ENCODE peak calls at places on chromosomes 12 and 14, in seven cellular contexts. V is DMS79; Z is GM12892; P is CD4-positive, CD25-positive, alpha-beta regulatory T cell; B is NCI-H460; H is NCI-H2029 treated with DMSO at 0.1 percent for 48 hours; W is NCI-H2107. D is an unnamed sample.

GRCh38 chr14:75399819-75400678 is 27.8 kb upstream of the JDP2 start:
- DNase-seq in V (peak; percentile 100), Z (no peak), P (no peak), B (peak; percentile 44), H (peak; percentile 90), W (peak; percentile 100), D (peak; percentile 100)

GRCh38 chr12:42744539-42745156 is 155.1 kb upstream of the PRICKLE1 start:
- DNase-seq in V (no peak), Z (no peak), P (no peak), B (peak; percentile 78), H (no peak), W (no peak), D (no peak)

GRCh38 chr12:68223067-68223747 is 2.4 kb downstream of the IL26 start:
- DNase-seq in V (no peak), Z (no peak), P (peak; percentile 53), B (peak; percentile 80), H (peak; percentile 82), W (peak; percentile 89), D (no peak)

GRCh38 chr12:32509328-32510122 is 110.2 kb downstream of the FGD4 start:
- DNase-seq in V (no peak), Z (no peak), P (no peak), B (no peak), H (no peak), W (no peak), D (no peak)

GRCh38 chr12:107679346-107679745 is 6.3 kb upstream of the PWP1 start:
- DNase-seq in V (no peak), Z (no peak), P (no peak), B (no peak), H (no peak), W (no peak), D (no peak)

GRCh38 chr14:59306775-59307174 is 118.3 kb downstream of the DAAM1 start:
- DNase-seq in V (no peak), Z (no peak), P (no peak), B (no peak), H (no peak), W (no peak), D (peak; percentile 54)

GRCh38 chr12:6936642-6937480 is 6.8 kb upstream of the RNU7-1 start:
- DNase-seq in V (no peak), Z (no peak), P (peak; percentile 48), B (no peak), H (no peak), W (no peak), D (no peak)

GRCh38 chr14:52059614-52060013 is 9.2 kb downstream of the NID2 start:
- DNase-seq in V (no peak), Z (no peak), P (no peak), B (no peak), H (no peak), W (no peak), D (no peak)

GRCh38 chr12:32181498-32182175 is 75.0 kb downstream of the BICD1 start:
- DNase-seq in V (no peak), Z (no peak), P (no peak), B (no peak), H (no peak), W (peak; percentile 2), D (no peak)

GRCh38 chr14:88300817-88301216 is 22.3 kb downstream of the KCNK10 start:
- DNase-seq in V (no peak), Z (no peak), P (no peak), B (no peak), H (no peak), W (no peak), D (no peak)

GRCh38 chr14:90574640-90575131 is 177.9 kb downstream of the CALM1 start:
- DNase-seq in V (peak; percentile 66), Z (no peak), P (no peak), B (no peak), H (peak; percentile 48), W (peak; percentile 73), D (peak; percentile 52)

D was measured in DMS153.